ENCODE peak calls at places on chromosomes 13 and 19, in five cellular contexts. T is lower lobe of right lung, Z is ascending aorta, I is pancreas, R is cardiac muscle cell. L is an unnamed sample. For H3K4me1, the result is how much of the 10 kb centered on the place peaks cover.

GRCh38 chr19:708154-709141 is at the start of gene PALM:
- DNase-seq in R (peak), Z (no peak), T (no peak), I (no peak), L (no peak)

GRCh38 chr19:47176627-47177090 is 46.0 kb downstream of the SAE1 start:
- DNase-seq in Z (no peak), I (no peak), R (no peak), T (no peak), L (peak)

GRCh38 chr13:37651891-37652290 is 53.3 kb upstream of the POSTN start:
- DNase-seq in T (no peak), Z (no peak), I (no peak), R (no peak), L (no peak)

GRCh38 chr19:35154535-35155406 is at the start of gene FXYD5:
- DNase-seq in R (no peak), T (peak), I (peak), Z (peak), L (peak)

GRCh38 chr13:100234006-100234405 is 145.1 kb downstream of the PCCA start:
- DNase-seq in Z (no peak), R (no peak), T (no peak), I (no peak), L (no peak)

GRCh38 chr13:106348032-106348431 is 187.4 kb downstream of the EFNB2 start:
- DNase-seq in I (no peak), T (no peak), R (peak), Z (no peak), L (peak)

GRCh38 chr13:33194820-33195692 is 90.5 kb downstream of the STARD13 start:
- DNase-seq in R (no peak), I (no peak), Z (no peak), T (no peak), L (peak)

GRCh38 chr13:50152655-50153309 is 137.5 kb downstream of the KCNRG start:
- DNase-seq in Z (no peak), I (no peak), R (no peak), T (no peak), L (no peak)

GRCh38 chr13:20231839-20232555 is at the start of gene GJB6:
- DNase-seq in R (peak), T (no peak), Z (no peak), I (no peak), L (no peak)

GRCh38 chr19:37982655-37983054 is 75.6 kb downstream of the SIPA1L3 start:
- DNase-seq in R (no peak), T (peak), I (no peak), Z (no peak), L (no peak)

GRCh38 chr19:15248648-15249559 is 16.7 kb upstream of the EPHX3 start:
- DNase-seq in R (no peak), Z (peak), T (peak), I (no peak), L (peak)

GRCh38 chr19:28235606-28236125 is 977.3 kb downstream of the UQCRFS1 start:
- DNase-seq in T (no peak), I (no peak), Z (no peak), R (no peak), L (no peak)

GRCh38 chr19:2050991-2051770 is at the start of gene MKNK2:
- DNase-seq in R (peak), Z (no peak), T (peak), I (peak), L (peak)

GRCh38 chr19:16899566-16900075 is 10.8 kb downstream of the F2RL3 start:
- DNase-seq in Z (no peak), R (peak), T (peak), I (no peak), L (peak)

GRCh38 chr19:52941941-52942370 is 18.7 kb upstream of the ZNF888 start:
- DNase-seq in Z (no peak), T (peak), R (peak), I (no peak), L (peak)

GRCh38 chr13:46126552-46127171 is 21.8 kb upstream of the CPB2 start:
- DNase-seq in T (peak), I (peak), R (peak), Z (no peak), L (peak)

GRCh38 chr13:64529874-64530485 is 2700.2 kb downstream of the PCDH9 start:
- DNase-seq in T (no peak), R (peak), I (no peak), Z (no peak), L (no peak)

GRCh38 chr19:57583521-57584416 is at the start of gene ZIK1:
- DNase-seq in Z (peak), T (peak), I (peak), R (peak), L (peak)

GRCh38 chr13:49561064-49561410 is 24.3 kb downstream of the RCBTB1 start:
- DNase-seq in Z (no peak), I (no peak), T (no peak), R (peak), L (no peak)

GRCh38 chr13:29859971-29860370 is 9.6 kb upstream of the UBL3 start:
- DNase-seq in I (no peak), T (no peak), R (no peak), Z (no peak), L (no peak)

GRCh38 chr19:2546128-2547032 is 70.5 kb downstream of the GADD45B start:
- DNase-seq in T (peak), Z (peak), R (peak), I (peak), L (peak)

GRCh38 chr19:44681992-44682790 is 10.9 kb downstream of the CEACAM19 start:
- DNase-seq in R (no peak), T (no peak), I (peak), Z (no peak), L (no peak)

GRCh38 chr13:50676602-50677001 is 166.9 kb downstream of the DLEU7 start:
- DNase-seq in R (no peak), Z (no peak), I (no peak), T (no peak), L (no peak)

GRCh38 chr19:16425993-16426392 is 45.8 kb downstream of the EPS15L1 start:
- DNase-seq in R (no peak), I (no peak), T (no peak), Z (no peak), L (no peak)

GRCh38 chr13:78978381-78978998 is 319.5 kb upstream of the OBI1 start:
- DNase-seq in Z (no peak), I (no peak), T (no peak), R (peak), L (peak)

GRCh38 chr13:75445717-75446529 is 36.0 kb downstream of the TBC1D4 start:
- DNase-seq in T (no peak), R (no peak), Z (no peak), I (no peak), L (no peak)

GRCh38 chr13:102878491-102878890 is 32.7 kb downstream of the ERCC5 start:
- DNase-seq in Z (no peak), I (no peak), R (no peak), T (no peak), L (peak)

GRCh38 chr13:111469450-111469849 is 149.0 kb downstream of the TEX29 start:
- DNase-seq in Z (no peak), T (no peak), R (no peak), I (no peak), L (no peak)

GRCh38 chr19:11142528-11143171 is 12.9 kb downstream of the SPC24 start:
- DNase-seq in Z (peak), T (peak), R (peak), I (peak), L (peak)

GRCh38 chr13:95481051-95481775 is 71.3 kb upstream of the CLDN10 start:
- DNase-seq in T (no peak), R (no peak), Z (no peak), I (no peak), L (no peak)

GRCh38 chr13:35164324-35164932 is 222.4 kb downstream of the NBEA start:
- DNase-seq in R (peak), I (no peak), Z (no peak), T (no peak), L (peak)

GRCh38 chr13:79658333-79658975 is 177.5 kb downstream of the NDFIP2 start:
- DNase-seq in Z (no peak), T (no peak), I (no peak), R (peak), L (no peak)

GRCh38 chr19:12777217-12778019 is 2.1 kb upstream of the HOOK2 start:
- DNase-seq in I (peak), Z (peak), R (peak), T (peak), L (peak)

GRCh38 chr19:5697022-5697889 is 7.2 kb downstream of the RPL36 start:
- DNase-seq in Z (no peak), R (no peak), I (peak), T (no peak), L (no peak)
- H3K4me1 ChIP-seq in Z (under half), R (under half), I (under half), T (under half), L (under half)

GRCh38 chr19:51111606-51112005 is 3.4 kb upstream of the CTU1 start:
- DNase-seq in R (no peak), Z (no peak), T (no peak), I (no peak), L (no peak)

GRCh38 chr19:51110666-51110971 is 2.4 kb upstream of the CTU1 start:
- DNase-seq in Z (no peak), I (no peak), T (no peak), R (no peak), L (no peak)

GRCh38 chr19:51108066-51108804 is at the start of gene CTU1:
- DNase-seq in Z (peak), T (peak), R (peak), I (peak), L (peak)

GRCh38 chr19:51107406-51108065 is 673 bp downstream of the CTU1 start:
- DNase-seq in R (no peak), I (no peak), Z (no peak), T (no peak), L (no peak)

DNA sequence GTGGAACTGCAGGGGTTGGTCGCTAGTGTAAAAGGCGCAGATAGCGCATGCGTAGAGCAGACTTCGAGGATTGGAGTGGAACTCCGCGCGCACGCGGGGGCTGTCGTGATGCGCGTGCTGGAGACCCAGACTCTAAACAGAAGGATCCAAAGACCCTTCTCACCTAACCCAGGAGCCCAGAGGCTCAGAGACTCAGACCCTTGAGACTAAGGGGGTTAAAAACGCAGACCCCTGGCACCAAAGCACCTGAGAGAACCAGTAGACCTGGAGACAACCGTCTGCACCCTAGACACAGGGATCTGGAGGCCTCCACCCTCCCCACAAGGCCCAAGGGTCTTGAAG is 567 bp upstream of the CTU1 start:
- DNase-seq in T (no peak), R (no peak), Z (no peak), I (no peak), L (no peak)
- H3K27ac ChIP-seq in T (peak), R (no peak), Z (peak), I (peak), L (no peak)

GRCh38 chr19:29515233-29515619 is 10.6 kb upstream of the VSTM2B start:
- DNase-seq in R (no peak), Z (no peak), I (peak), T (peak), L (no peak)

GRCh38 chr19:29514525-29515232 is 11.1 kb upstream of the VSTM2B start:
- DNase-seq in I (no peak), Z (no peak), T (peak), R (no peak), L (no peak)

GRCh38 chr19:29510701-29511265 is 15.0 kb upstream of the VSTM2B start:
- DNase-seq in T (peak), Z (no peak), R (no peak), I (peak), L (no peak)

GRCh38 chr19:29511768-29512167 is 14.0 kb upstream of the VSTM2B start:
- DNase-seq in Z (no peak), T (no peak), R (no peak), I (no peak), L (no peak)

GRCh38 chr19:29512748-29513147 is 13.0 kb upstream of the VSTM2B start:
- DNase-seq in T (no peak), R (no peak), Z (no peak), I (no peak), L (no peak)
- H3K4me1 ChIP-seq in T (under half), R (under half), Z (under half), I (under half), L (under half)

GRCh38 chr19:7145494-7145893 is 76.0 kb downstream of the ZNF557 start:
- DNase-seq in R (no peak), I (no peak), T (no peak), Z (no peak), L (no peak)
- H3K27ac ChIP-seq in R (no peak), I (no peak), T (no peak), Z (no peak), L (no peak)

GRCh38 chr13:44148159-44148929 is 225.3 kb upstream of the SERP2 start:
- DNase-seq in T (no peak), Z (no peak), I (no peak), R (no peak), L (no peak)
- H3K4me1 ChIP-seq in T (under half), Z (under half), I (under half), R (under half), L (under half)

GRCh38 chr13:98542568-98543379 is 34.1 kb downstream of the STK24 start:
- DNase-seq in Z (no peak), I (no peak), T (no peak), R (no peak), L (no peak)
- H3K27ac ChIP-seq in Z (peak), I (peak), T (peak), R (peak), L (no peak)